ENCODE peak calls at places on chromosome 6, in nine cellular contexts. A, K, E, O, P, Y, D, Q and V are unnamed samples.

GRCh38 chr6:106186172-106186571 is 100.0 kb downstream of the PRDM1 start:
- DNase-seq in A (no peak), K (no peak), E (no peak), O (no peak), P (no peak), Y (no peak), D (no peak), Q (no peak), V (no peak)

GRCh38 chr6:142728367-142728766 is 216.6 kb downstream of the HIVEP2 start:
- DNase-seq in A (no peak), K (no peak), E (no peak), O (no peak), P (no peak), Y (peak; percentile 14), D (no peak), Q (no peak), V (peak; percentile 15)

GRCh38 chr6:96015791-96016776 is at the start of gene FUT9:
- DNase-seq in A (no peak), K (peak; percentile 78), E (peak; percentile 61), O (no peak), P (peak; percentile 48), Y (no peak), D (no peak), Q (peak; percentile 65), V (no peak)

GRCh38 chr6:44339763-44340625 is 2.5 kb upstream of the SPATS1 start:
- DNase-seq in A (no peak), K (no peak), E (no peak), O (no peak), P (no peak), Y (peak; percentile 91), D (no peak), Q (no peak), V (peak; percentile 68)

GRCh38 chr6:80523531-80523970 is 417.1 kb downstream of the BCKDHB start:
- DNase-seq in A (no peak), K (no peak), E (peak; percentile 71), O (no peak), P (peak; percentile 36), Y (no peak), D (no peak), Q (peak; percentile 60), V (no peak)

GRCh38 chr6:98828210-98828798 is 6.1 kb upstream of the POU3F2 start:
- DNase-seq in A (no peak), K (no peak), E (no peak), O (no peak), P (no peak), Y (no peak), D (peak; percentile 23), Q (no peak), V (no peak)

GRCh38 chr6:131787955-131788712 is 19.7 kb upstream of the ENPP1 start:
- DNase-seq in A (no peak), K (no peak), E (no peak), O (no peak), P (peak; percentile 5), Y (no peak), D (no peak), Q (no peak), V (peak; percentile 55)

GRCh38 chr6:32254761-32255211 is 30.9 kb upstream of the NOTCH4 start:
- DNase-seq in A (peak; percentile 35), K (no peak), E (no peak), O (no peak), P (no peak), Y (no peak), D (no peak), Q (peak; percentile 67), V (no peak)

GRCh38 chr6:26122005-26122388 is 34.8 kb downstream of the HFE start:
- DNase-seq in A (no peak), K (no peak), E (no peak), O (no peak), P (no peak), Y (no peak), D (no peak), Q (no peak), V (no peak)

GRCh38 chr6:108609276-108609769 is 48.6 kb downstream of the FOXO3 start:
- DNase-seq in A (no peak), K (no peak), E (no peak), O (no peak), P (no peak), Y (peak; percentile 76), D (no peak), Q (no peak), V (peak; percentile 87)

GRCh38 chr6:105370316-105370715 is 32.6 kb downstream of the PREP start:
- DNase-seq in A (no peak), K (no peak), E (no peak), O (no peak), P (no peak), Y (no peak), D (no peak), Q (no peak), V (no peak)

GRCh38 chr6:11413728-11414127 is 123.8 kb upstream of the TMEM170B start:
- DNase-seq in A (no peak), K (no peak), E (no peak), O (no peak), P (no peak), Y (peak; percentile 79), D (no peak), Q (no peak), V (peak; percentile 64)

GRCh38 chr6:146620655-146621054 is 21.9 kb downstream of the ADGB start:
- DNase-seq in A (no peak), K (no peak), E (no peak), O (no peak), P (no peak), Y (no peak), D (no peak), Q (no peak), V (peak; percentile 8)

DNA sequence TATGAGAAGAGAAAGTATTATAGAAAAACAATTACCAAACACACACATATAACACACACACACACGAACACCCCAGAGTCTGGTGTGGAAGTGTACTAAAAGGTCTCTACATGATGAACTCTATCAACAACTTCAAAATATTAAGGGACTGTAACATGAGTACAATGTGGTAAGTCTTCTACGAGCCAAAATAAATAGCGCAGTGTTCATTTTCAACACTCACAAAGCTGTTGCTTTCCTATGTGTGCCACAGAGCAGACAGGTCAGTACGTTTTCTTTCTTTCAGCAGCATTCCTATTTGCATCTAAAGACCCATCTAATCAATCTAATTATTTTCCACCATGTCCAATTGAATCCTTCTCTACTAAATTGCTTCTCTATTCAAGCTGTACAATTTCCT is 12.1 kb upstream of the CNKSR3 start:
- DNase-seq in A (no peak), K (no peak), E (no peak), O (no peak), P (no peak), Y (no peak), D (no peak), Q (no peak), V (no peak)
- TF ChIP-seq CTCF in A (no peak), K (no peak), E (no peak), O (no peak), P (no peak), Y (no peak), D (no peak), Q (no peak), V (no peak)

DNA sequence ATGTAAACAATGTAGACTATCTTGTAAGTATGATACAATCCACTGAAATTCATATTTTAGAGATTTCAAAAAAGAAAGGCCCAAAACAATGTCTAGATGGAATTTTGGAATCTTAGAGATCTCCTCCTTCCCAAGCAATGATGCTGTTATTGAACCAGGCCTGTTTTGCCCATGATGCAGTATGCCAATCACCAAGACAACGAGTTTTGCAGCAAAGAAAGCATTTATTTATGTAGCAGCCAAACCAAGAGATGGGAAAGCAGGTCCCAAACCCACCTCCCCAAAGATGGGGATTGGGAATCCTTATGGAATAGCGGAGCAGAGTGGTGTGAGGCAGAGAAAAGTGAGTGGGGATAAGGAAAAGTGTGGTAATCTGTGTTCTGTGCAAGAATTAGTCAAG is 197.8 kb upstream of the NT5E start:
- DNase-seq in A (no peak), K (no peak), E (no peak), O (no peak), P (no peak), Y (no peak), D (no peak), Q (no peak), V (no peak)
- TF ChIP-seq CTCF in A (no peak), K (no peak), E (no peak), O (no peak), P (no peak), Y (no peak), D (no peak), Q (no peak), V (no peak)

DNA sequence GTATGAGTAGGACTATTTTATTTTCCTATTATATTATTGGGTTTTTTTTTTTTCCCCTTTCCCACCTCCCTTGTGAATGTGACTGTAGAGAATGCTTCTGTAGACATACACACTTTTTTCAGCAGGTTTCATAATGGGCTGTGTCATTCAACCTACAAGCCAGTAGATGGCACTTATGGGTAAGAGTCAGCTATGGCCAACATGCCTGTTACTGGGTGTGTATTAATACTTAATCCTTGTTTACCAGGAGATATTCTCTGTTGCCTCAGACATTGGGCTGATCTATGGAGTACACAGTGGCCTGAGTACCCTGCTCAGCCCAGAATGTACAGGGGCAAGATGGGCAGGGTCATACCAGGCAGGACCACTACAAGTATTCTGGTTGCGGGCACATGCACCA is 382.5 kb downstream of the EPHA7 start:
- DNase-seq in A (no peak), K (no peak), E (no peak), O (peak; percentile 4), P (peak; percentile 39), Y (no peak), D (no peak), Q (no peak), V (no peak)
- TF ChIP-seq CTCF in A (no peak), K (no peak), E (peak; percentile 32), O (peak; percentile 20), P (peak; percentile 64), Y (peak; percentile 19), D (no peak), Q (peak; percentile 29), V (peak; percentile 7)

GRCh38 chr6:165990216-165990615 is 177.4 kb downstream of the TBXT start:
- DNase-seq in A (no peak), K (no peak), E (no peak), O (no peak), P (no peak), Y (no peak), D (no peak), Q (no peak), V (no peak)

GRCh38 chr6:165986647-165987482 is 180.8 kb downstream of the TBXT start:
- DNase-seq in A (peak; percentile 49), K (no peak), E (no peak), O (no peak), P (peak; percentile 50), Y (no peak), D (no peak), Q (peak; percentile 66), V (peak; percentile 30)

GRCh38 chr6:165988757-165989456 is 178.7 kb downstream of the TBXT start:
- DNase-seq in A (peak; percentile 24), K (no peak), E (no peak), O (no peak), P (no peak), Y (no peak), D (no peak), Q (peak; percentile 73), V (no peak)

GRCh38 chr6:165987483-165988305 is 180.0 kb downstream of the TBXT start:
- DNase-seq in A (peak; percentile 94), K (peak; percentile 54), E (peak; percentile 51), O (no peak), P (peak; percentile 71), Y (peak; percentile 0), D (no peak), Q (peak; percentile 91), V (peak; percentile 87)

DNA sequence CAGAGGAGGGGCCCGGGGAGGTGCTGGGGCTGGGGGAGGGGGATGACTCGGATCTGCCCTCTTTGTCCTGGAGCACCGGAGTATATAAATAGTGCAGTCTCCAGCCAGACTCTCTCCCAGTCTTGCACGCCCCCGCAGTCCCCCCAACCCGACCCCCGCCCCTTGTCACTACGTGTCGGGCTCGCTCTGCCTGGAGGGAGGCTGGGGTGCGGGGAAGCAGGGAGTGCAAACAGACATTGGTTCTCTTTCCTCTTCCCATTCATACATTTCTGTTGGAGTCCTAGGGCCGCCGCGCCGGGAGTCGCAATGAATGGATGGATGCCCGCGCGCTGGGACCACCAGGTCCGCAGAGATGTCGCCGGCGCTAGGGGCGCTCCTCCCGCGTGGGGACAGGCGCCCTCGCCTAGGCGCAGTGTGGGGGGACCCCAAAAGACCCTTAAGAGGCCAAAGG is 179.3 kb downstream of the TBXT start:
- DNase-seq in A (no peak), K (no peak), E (no peak), O (no peak), P (peak; percentile 52), Y (no peak), D (no peak), Q (peak; percentile 78), V (no peak)
- TF ChIP-seq CTCF in A (no peak), K (no peak), E (no peak), O (no peak), P (no peak), Y (no peak), D (no peak), Q (no peak), V (no peak)